ENCODE peak calls at places on chromosomes 4 and X, in four cellular contexts. D is activated naive CD4-positive, alpha-beta T cell treated with anti-CD3 and anti-CD28 coated beads for 36 hours; L is HT-29; W is lower leg skin. U is an unnamed sample.

GRCh38 chr4:2469192-2469984 is 482 bp downstream of the RNF4 start:
- DNase-seq in D (peak; percentile 80), L (peak; percentile 50), W (peak; percentile 91), U (no peak)

GRCh38 chr4:36310793-36311192 is 29.4 kb downstream of the DTHD1 start:
- DNase-seq in D (peak; percentile 51), W (peak; percentile 84), L (no peak), U (no peak)

GRCh38 chr4:102505708-102506107 is 4.5 kb downstream of the NFKB1 start:
- DNase-seq in D (no peak), W (no peak), L (no peak), U (no peak)

GRCh38 chrX:39205467-39205866 is 404.2 kb downstream of the MID1IP1 start:
- DNase-seq in W (no peak), L (no peak), D (no peak), U (no peak)

GRCh38 chr4:54149323-54149722 is 49.4 kb downstream of the GSX2 start:
- DNase-seq in D (no peak), W (no peak), L (no peak), U (no peak)

GRCh38 chrX:42109428-42109827 is 186.1 kb upstream of the CASK start:
- DNase-seq in W (no peak), D (no peak), L (no peak), U (no peak)

GRCh38 chr4:4575284-4576211 is 33.7 kb upstream of the STX18 start:
- DNase-seq in D (peak; percentile 49), L (peak; percentile 70), W (peak; percentile 89), U (no peak)

GRCh38 chrX:128975716-128976115 is 547.6 kb downstream of the SMARCA1 start:
- DNase-seq in W (no peak), L (peak; percentile 72), D (peak; percentile 32), U (no peak)

GRCh38 chr4:61750810-61751209 is 550.7 kb downstream of the ADGRL3 start:
- DNase-seq in W (no peak), L (no peak), D (no peak), U (no peak)